ENCODE peak calls at places on chromosomes 3 and 15, in four cellular contexts. One of them, this sample, is unnamed.

GRCh38 chr3:5138214-5138981 is 16.3 kb downstream of the ARL8B start:
- DNase-seq in SK-N-SH: no peak
- DNase-seq in GM12878: no peak
- DNase-seq in K562: no peak
- DNase-seq in this sample: no peak

GRCh38 chr3:138331143-138331894 is 1.7 kb upstream of the NME9 start:
- DNase-seq in SK-N-SH: no peak
- DNase-seq in GM12878: no peak
- DNase-seq in K562: no peak
- DNase-seq in this sample: no peak

GRCh38 chr15:44598892-44599291 is 61.9 kb downstream of the EIF3J start:
- DNase-seq in SK-N-SH: no peak
- DNase-seq in GM12878: no peak
- DNase-seq in K562: peak; percentile 52
- DNase-seq in this sample: no peak

GRCh38 chr3:131083190-131083863 is 56.6 kb downstream of the NEK11 start:
- DNase-seq in SK-N-SH: peak; percentile 77
- DNase-seq in GM12878: no peak
- DNase-seq in K562: no peak
- DNase-seq in this sample: no peak

GRCh38 chr3:14791343-14791945 is 27.3 kb upstream of the FGD5 start:
- DNase-seq in SK-N-SH: peak; percentile 85
- DNase-seq in GM12878: no peak
- DNase-seq in K562: peak; percentile 76
- DNase-seq in this sample: peak; percentile 89

GRCh38 chr15:29522373-29523276 is 253.0 kb upstream of the NSMCE3 start:
- DNase-seq in SK-N-SH: no peak
- DNase-seq in GM12878: no peak
- DNase-seq in K562: no peak
- DNase-seq in this sample: no peak

GRCh38 chr3:134369231-134369741 is 5.0 kb downstream of the AMOTL2 start:
- DNase-seq in SK-N-SH: no peak
- DNase-seq in GM12878: no peak
- DNase-seq in K562: no peak
- DNase-seq in this sample: no peak

GRCh38 chr3:158702815-158703481 is 29.3 kb downstream of the RARRES1 start:
- DNase-seq in SK-N-SH: no peak
- DNase-seq in GM12878: no peak
- DNase-seq in K562: no peak
- DNase-seq in this sample: no peak

GRCh38 chr3:111691293-111691909 is 96.3 kb upstream of the ZBED2 start:
- DNase-seq in SK-N-SH: peak; percentile 47
- DNase-seq in GM12878: no peak
- DNase-seq in K562: peak; percentile 7
- DNase-seq in this sample: no peak

GRCh38 chr15:75349851-75350588 is 3.2 kb downstream of the NEIL1 start:
- DNase-seq in SK-N-SH: no peak
- DNase-seq in GM12878: peak; percentile 73
- DNase-seq in K562: no peak
- DNase-seq in this sample: no peak

GRCh38 chr3:115704661-115705338 is 81.5 kb downstream of the GAP43 start:
- DNase-seq in SK-N-SH: no peak
- DNase-seq in GM12878: no peak
- DNase-seq in K562: no peak
- DNase-seq in this sample: no peak

GRCh38 chr3:48119495-48120193 is 68.6 kb downstream of the CDC25A start:
- DNase-seq in SK-N-SH: no peak
- DNase-seq in GM12878: no peak
- DNase-seq in K562: no peak
- DNase-seq in this sample: no peak

GRCh38 chr15:95503640-95504225 is 826.8 kb upstream of the NR2F2 start:
- DNase-seq in SK-N-SH: no peak
- DNase-seq in GM12878: peak; percentile 69
- DNase-seq in K562: no peak
- DNase-seq in this sample: no peak

GRCh38 chr15:34804113-34804512 is 8.8 kb upstream of the ACTC1 start:
- DNase-seq in SK-N-SH: no peak
- DNase-seq in GM12878: no peak
- DNase-seq in K562: no peak
- DNase-seq in this sample: no peak

GRCh38 chr3:28326458-28326926 is 22.0 kb upstream of the ZCWPW2 start:
- DNase-seq in SK-N-SH: no peak
- DNase-seq in GM12878: peak; percentile 38
- DNase-seq in K562: no peak
- DNase-seq in this sample: no peak

GRCh38 chr3:117873236-117873635 is 1161.4 kb downstream of the IGSF11 start:
- DNase-seq in SK-N-SH: peak; percentile 44
- DNase-seq in GM12878: no peak
- DNase-seq in K562: no peak
- DNase-seq in this sample: no peak

GRCh38 chr3:23590874-23591273 is 214.9 kb upstream of the UBE2E1 start:
- DNase-seq in SK-N-SH: peak; percentile 46
- DNase-seq in GM12878: peak; percentile 78
- DNase-seq in K562: no peak
- DNase-seq in this sample: no peak

GRCh38 chr15:57432141-57432701 is 55.9 kb downstream of the CGNL1 start:
- DNase-seq in SK-N-SH: no peak
- DNase-seq in GM12878: no peak
- DNase-seq in K562: no peak
- DNase-seq in this sample: peak; percentile 61

GRCh38 chr3:11712646-11713045 is 68.9 kb upstream of the VGLL4 start:
- DNase-seq in SK-N-SH: no peak
- DNase-seq in GM12878: no peak
- DNase-seq in K562: no peak
- DNase-seq in this sample: no peak

GRCh38 chr3:171825222-171825828 is 15.0 kb upstream of the PLD1 start:
- DNase-seq in SK-N-SH: no peak
- DNase-seq in GM12878: no peak
- DNase-seq in K562: no peak
- DNase-seq in this sample: no peak

GRCh38 chr3:115958531-115958930 is 335.2 kb downstream of the GAP43 start:
- DNase-seq in SK-N-SH: no peak
- DNase-seq in GM12878: no peak
- DNase-seq in K562: no peak
- DNase-seq in this sample: no peak

GRCh38 chr3:172592898-172593669 is 69.9 kb upstream of the TNFSF10 start:
- DNase-seq in SK-N-SH: no peak
- DNase-seq in GM12878: no peak
- DNase-seq in K562: no peak
- DNase-seq in this sample: no peak

GRCh38 chr3:140311428-140311827 is 366.4 kb upstream of the TRIM42 start:
- DNase-seq in SK-N-SH: no peak
- DNase-seq in GM12878: no peak
- DNase-seq in K562: no peak
- DNase-seq in this sample: no peak

GRCh38 chr3:56975562-56975961 is 84.9 kb upstream of the SPATA12 start:
- DNase-seq in SK-N-SH: no peak
- DNase-seq in GM12878: no peak
- DNase-seq in K562: no peak
- DNase-seq in this sample: no peak

GRCh38 chr3:187669675-187670504 is at the start of gene SST:
- DNase-seq in SK-N-SH: no peak
- DNase-seq in GM12878: no peak
- DNase-seq in K562: peak; percentile 37
- DNase-seq in this sample: peak; percentile 85

GRCh38 chr3:108180214-108180613 is 42.0 kb downstream of the IFT57 start:
- DNase-seq in SK-N-SH: no peak
- DNase-seq in GM12878: no peak
- DNase-seq in K562: no peak
- DNase-seq in this sample: no peak

GRCh38 chr15:25763206-25763880 is 99.8 kb downstream of the ATP10A start:
- DNase-seq in SK-N-SH: no peak
- DNase-seq in GM12878: no peak
- DNase-seq in K562: no peak
- DNase-seq in this sample: no peak
- TF ChIP-seq NRF1 in SK-N-SH: no peak
- TF ChIP-seq NRF1 in GM12878: no peak
- TF ChIP-seq NRF1 in K562: no peak
- TF ChIP-seq NRF1 in this sample: no peak

GRCh38 chr3:32719931-32720330 is 34.9 kb downstream of the CNOT10 start:
- DNase-seq in SK-N-SH: no peak
- DNase-seq in GM12878: no peak
- DNase-seq in K562: no peak
- DNase-seq in this sample: no peak

GRCh38 chr3:32725721-32726120 is 40.7 kb downstream of the CNOT10 start:
- DNase-seq in SK-N-SH: no peak
- DNase-seq in GM12878: no peak
- DNase-seq in K562: no peak
- DNase-seq in this sample: no peak
- TF ChIP-seq NRF1 in SK-N-SH: no peak
- TF ChIP-seq NRF1 in GM12878: no peak
- TF ChIP-seq NRF1 in K562: no peak
- TF ChIP-seq NRF1 in this sample: no peak

GRCh38 chr15:59532770-59533379 is 78.7 kb upstream of the GCNT3 start:
- DNase-seq in SK-N-SH: peak; percentile 50
- DNase-seq in GM12878: no peak
- DNase-seq in K562: peak; percentile 52
- DNase-seq in this sample: no peak
- TF ChIP-seq NRF1 in SK-N-SH: no peak
- TF ChIP-seq NRF1 in GM12878: no peak
- TF ChIP-seq NRF1 in K562: no peak
- TF ChIP-seq NRF1 in this sample: no peak

GRCh38 chr15:80709542-80709941 is 14.4 kb downstream of the ABHD17C start:
- DNase-seq in SK-N-SH: no peak
- DNase-seq in GM12878: no peak
- DNase-seq in K562: no peak
- DNase-seq in this sample: no peak
- TF ChIP-seq NRF1 in SK-N-SH: no peak
- TF ChIP-seq NRF1 in GM12878: no peak
- TF ChIP-seq NRF1 in K562: no peak
- TF ChIP-seq NRF1 in this sample: no peak

DNA sequence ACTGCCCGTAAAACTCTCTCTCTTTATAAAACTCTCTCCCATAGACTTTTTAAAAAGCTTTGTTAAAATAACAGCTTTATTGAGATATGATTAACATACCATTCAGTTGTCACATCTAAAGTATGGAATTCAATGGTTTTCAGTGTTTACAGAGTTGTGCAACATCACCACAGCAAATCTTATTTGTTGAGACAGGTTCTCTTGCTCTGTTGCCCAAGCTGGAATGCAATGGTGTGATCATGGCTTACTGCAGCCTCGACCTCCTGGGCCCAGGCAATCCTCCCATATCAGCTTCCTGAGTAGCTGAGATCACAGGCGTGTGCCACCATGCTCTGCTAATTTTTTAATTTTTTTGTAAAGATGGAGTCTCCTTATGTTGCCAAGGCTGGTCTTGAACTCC is 35.9 kb upstream of the TRAK1 start:
- DNase-seq in SK-N-SH: no peak
- DNase-seq in GM12878: no peak
- DNase-seq in K562: no peak
- DNase-seq in this sample: no peak
- TF ChIP-seq NRF1 in SK-N-SH: no peak
- TF ChIP-seq NRF1 in GM12878: no peak
- TF ChIP-seq NRF1 in K562: no peak
- TF ChIP-seq NRF1 in this sample: no peak

GRCh38 chr3:87426916-87427315 is 150.5 kb upstream of the POU1F1 start:
- DNase-seq in SK-N-SH: no peak
- DNase-seq in GM12878: no peak
- DNase-seq in K562: no peak
- DNase-seq in this sample: no peak
- TF ChIP-seq NRF1 in SK-N-SH: no peak
- TF ChIP-seq NRF1 in GM12878: no peak
- TF ChIP-seq NRF1 in K562: no peak
- TF ChIP-seq NRF1 in this sample: no peak

GRCh38 chr15:79967331-79968182 is 3.4 kb downstream of the BCL2A1 start:
- DNase-seq in SK-N-SH: no peak
- DNase-seq in GM12878: no peak
- DNase-seq in K562: no peak
- DNase-seq in this sample: no peak

GRCh38 chr15:79973445-79974180 is 2.6 kb upstream of the BCL2A1 start:
- DNase-seq in SK-N-SH: no peak
- DNase-seq in GM12878: no peak
- DNase-seq in K562: no peak
- DNase-seq in this sample: no peak

GRCh38 chr15:79972861-79973260 is 1.9 kb upstream of the BCL2A1 start:
- DNase-seq in SK-N-SH: no peak
- DNase-seq in GM12878: no peak
- DNase-seq in K562: no peak
- DNase-seq in this sample: no peak

GRCh38 chr15:79969175-79969574 is 1.8 kb downstream of the BCL2A1 start:
- DNase-seq in SK-N-SH: no peak
- DNase-seq in GM12878: no peak
- DNase-seq in K562: no peak
- DNase-seq in this sample: no peak

GRCh38 chr15:79970921-79971434 is at the start of gene BCL2A1:
- DNase-seq in SK-N-SH: no peak
- DNase-seq in GM12878: peak; percentile 96
- DNase-seq in K562: peak; percentile 56
- DNase-seq in this sample: no peak
- TF ChIP-seq NRF1 in SK-N-SH: no peak
- TF ChIP-seq NRF1 in GM12878: no peak
- TF ChIP-seq NRF1 in K562: no peak
- TF ChIP-seq NRF1 in this sample: no peak

DNA sequence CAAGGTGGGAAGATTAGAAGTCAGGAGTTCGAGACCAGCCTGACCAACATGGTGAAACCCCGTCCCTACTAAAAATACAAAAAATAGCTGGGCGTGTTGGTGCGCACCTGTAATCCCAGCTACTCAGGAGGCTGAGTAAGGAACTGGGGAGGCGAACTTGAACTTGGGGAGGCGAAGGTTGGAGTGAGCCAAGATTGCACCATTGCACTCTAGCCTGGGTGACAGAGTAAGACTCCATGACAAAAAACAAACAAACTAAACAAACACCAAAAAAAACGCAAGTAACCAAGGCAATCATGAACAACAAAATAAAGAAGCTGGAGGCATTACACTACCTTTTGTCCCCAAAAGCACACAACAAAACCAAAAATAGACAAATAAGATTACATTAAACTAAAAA is 547.3 kb upstream of the GBE1 start:
- DNase-seq in SK-N-SH: no peak
- DNase-seq in GM12878: no peak
- DNase-seq in K562: no peak
- DNase-seq in this sample: no peak
- TF ChIP-seq NRF1 in SK-N-SH: no peak
- TF ChIP-seq NRF1 in GM12878: no peak
- TF ChIP-seq NRF1 in K562: no peak
- TF ChIP-seq NRF1 in this sample: no peak

This sample was measured in H1.